ENCODE peak calls at places on chromosomes 3 and 15, in seven cellular contexts. One of them, this sample, is unnamed.

GRCh38 chr3:123026551-123027291 is 842 bp downstream of the SEMA5B start:
- DNase-seq in NCI-H2171 treated with DMSO at 0.1 percent for 48 hours: no peak
- DNase-seq in cardiac muscle cell: peak
- DNase-seq in naive thymus-derived CD4-positive, alpha-beta T cell: no peak
- DNase-seq in AG20443: peak
- DNase-seq in neural crest cell: peak
- DNase-seq in LoVo: peak
- DNase-seq in this sample: no peak

GRCh38 chr3:32082727-32083126 is 23.7 kb upstream of the GPD1L start:
- DNase-seq in NCI-H2171 treated with DMSO at 0.1 percent for 48 hours: no peak
- DNase-seq in cardiac muscle cell: no peak
- DNase-seq in naive thymus-derived CD4-positive, alpha-beta T cell: no peak
- DNase-seq in AG20443: no peak
- DNase-seq in neural crest cell: no peak
- DNase-seq in LoVo: no peak
- DNase-seq in this sample: no peak

GRCh38 chr3:23888617-23889228 is 28.1 kb downstream of the NKIRAS1 start:
- DNase-seq in NCI-H2171 treated with DMSO at 0.1 percent for 48 hours: peak
- DNase-seq in cardiac muscle cell: no peak
- DNase-seq in naive thymus-derived CD4-positive, alpha-beta T cell: no peak
- DNase-seq in AG20443: peak
- DNase-seq in neural crest cell: no peak
- DNase-seq in LoVo: peak
- DNase-seq in this sample: peak

GRCh38 chr15:78937132-78937739 is 7.6 kb downstream of the CTSH start:
- DNase-seq in NCI-H2171 treated with DMSO at 0.1 percent for 48 hours: no peak
- DNase-seq in cardiac muscle cell: no peak
- DNase-seq in naive thymus-derived CD4-positive, alpha-beta T cell: no peak
- DNase-seq in AG20443: no peak
- DNase-seq in neural crest cell: no peak
- DNase-seq in LoVo: no peak
- DNase-seq in this sample: no peak

GRCh38 chr3:159187232-159187631 is 385.4 kb downstream of the MFSD1 start:
- DNase-seq in NCI-H2171 treated with DMSO at 0.1 percent for 48 hours: no peak
- DNase-seq in cardiac muscle cell: no peak
- DNase-seq in naive thymus-derived CD4-positive, alpha-beta T cell: no peak
- DNase-seq in AG20443: no peak
- DNase-seq in neural crest cell: no peak
- DNase-seq in LoVo: no peak
- DNase-seq in this sample: no peak

GRCh38 chr15:51076142-51076897 is 18.4 kb downstream of the TNFAIP8L3 start:
- DNase-seq in NCI-H2171 treated with DMSO at 0.1 percent for 48 hours: no peak
- DNase-seq in cardiac muscle cell: no peak
- DNase-seq in naive thymus-derived CD4-positive, alpha-beta T cell: no peak
- DNase-seq in AG20443: no peak
- DNase-seq in neural crest cell: no peak
- DNase-seq in LoVo: no peak
- DNase-seq in this sample: no peak

GRCh38 chr3:94336076-94336741 is 273.3 kb downstream of the NSUN3 start:
- DNase-seq in NCI-H2171 treated with DMSO at 0.1 percent for 48 hours: peak
- DNase-seq in cardiac muscle cell: peak
- DNase-seq in naive thymus-derived CD4-positive, alpha-beta T cell: no peak
- DNase-seq in AG20443: peak
- DNase-seq in neural crest cell: peak
- DNase-seq in LoVo: peak
- DNase-seq in this sample: peak

GRCh38 chr3:118534519-118534918 is 500.1 kb downstream of the IGSF11 start:
- DNase-seq in NCI-H2171 treated with DMSO at 0.1 percent for 48 hours: no peak
- DNase-seq in cardiac muscle cell: no peak
- DNase-seq in naive thymus-derived CD4-positive, alpha-beta T cell: no peak
- DNase-seq in AG20443: no peak
- DNase-seq in neural crest cell: no peak
- DNase-seq in LoVo: no peak
- DNase-seq in this sample: no peak

GRCh38 chr3:12868039-12869024 is 27.0 kb upstream of the RPL32 start:
- DNase-seq in NCI-H2171 treated with DMSO at 0.1 percent for 48 hours: peak
- DNase-seq in cardiac muscle cell: peak
- DNase-seq in naive thymus-derived CD4-positive, alpha-beta T cell: peak
- DNase-seq in AG20443: peak
- DNase-seq in neural crest cell: peak
- DNase-seq in LoVo: peak
- DNase-seq in this sample: peak

GRCh38 chr15:82798104-82798503 is 7.8 kb downstream of the FSD2 start:
- DNase-seq in NCI-H2171 treated with DMSO at 0.1 percent for 48 hours: no peak
- DNase-seq in cardiac muscle cell: no peak
- DNase-seq in naive thymus-derived CD4-positive, alpha-beta T cell: no peak
- DNase-seq in AG20443: no peak
- DNase-seq in neural crest cell: no peak
- DNase-seq in LoVo: no peak
- DNase-seq in this sample: no peak

GRCh38 chr15:93378547-93378946 is 289.5 kb upstream of the RGMA start:
- DNase-seq in NCI-H2171 treated with DMSO at 0.1 percent for 48 hours: peak
- DNase-seq in cardiac muscle cell: no peak
- DNase-seq in naive thymus-derived CD4-positive, alpha-beta T cell: no peak
- DNase-seq in AG20443: no peak
- DNase-seq in neural crest cell: no peak
- DNase-seq in LoVo: no peak
- DNase-seq in this sample: peak

GRCh38 chr15:41490355-41490754 is 3.3 kb upstream of the ITPKA start:
- DNase-seq in NCI-H2171 treated with DMSO at 0.1 percent for 48 hours: peak
- DNase-seq in cardiac muscle cell: no peak
- DNase-seq in naive thymus-derived CD4-positive, alpha-beta T cell: no peak
- DNase-seq in AG20443: peak
- DNase-seq in neural crest cell: no peak
- DNase-seq in LoVo: peak
- DNase-seq in this sample: peak

GRCh38 chr3:42685363-42685881 is at the start of gene KLHL40:
- DNase-seq in NCI-H2171 treated with DMSO at 0.1 percent for 48 hours: no peak
- DNase-seq in cardiac muscle cell: no peak
- DNase-seq in naive thymus-derived CD4-positive, alpha-beta T cell: no peak
- DNase-seq in AG20443: no peak
- DNase-seq in neural crest cell: no peak
- DNase-seq in LoVo: no peak
- DNase-seq in this sample: peak

GRCh38 chr15:33013827-33014445 is 180.6 kb downstream of the FMN1 start:
- DNase-seq in NCI-H2171 treated with DMSO at 0.1 percent for 48 hours: no peak
- DNase-seq in cardiac muscle cell: no peak
- DNase-seq in naive thymus-derived CD4-positive, alpha-beta T cell: no peak
- DNase-seq in AG20443: peak
- DNase-seq in neural crest cell: no peak
- DNase-seq in LoVo: peak
- DNase-seq in this sample: no peak

GRCh38 chr3:43171770-43172169 is 65.9 kb upstream of the POMGNT2 start:
- DNase-seq in NCI-H2171 treated with DMSO at 0.1 percent for 48 hours: no peak
- DNase-seq in cardiac muscle cell: no peak
- DNase-seq in naive thymus-derived CD4-positive, alpha-beta T cell: no peak
- DNase-seq in AG20443: no peak
- DNase-seq in neural crest cell: no peak
- DNase-seq in LoVo: peak
- DNase-seq in this sample: no peak

GRCh38 chr15:75578206-75578947 is 738 bp downstream of the PTPN9 start:
- DNase-seq in NCI-H2171 treated with DMSO at 0.1 percent for 48 hours: no peak
- DNase-seq in cardiac muscle cell: peak
- DNase-seq in naive thymus-derived CD4-positive, alpha-beta T cell: peak
- DNase-seq in AG20443: peak
- DNase-seq in neural crest cell: peak
- DNase-seq in LoVo: peak
- DNase-seq in this sample: peak

GRCh38 chr3:95162794-95163193 is 1099.9 kb downstream of the NSUN3 start:
- DNase-seq in NCI-H2171 treated with DMSO at 0.1 percent for 48 hours: no peak
- DNase-seq in cardiac muscle cell: no peak
- DNase-seq in naive thymus-derived CD4-positive, alpha-beta T cell: no peak
- DNase-seq in AG20443: no peak
- DNase-seq in neural crest cell: no peak
- DNase-seq in LoVo: no peak
- DNase-seq in this sample: no peak

GRCh38 chr3:67564008-67564407 is 90.4 kb downstream of the SUCLG2 start:
- DNase-seq in NCI-H2171 treated with DMSO at 0.1 percent for 48 hours: no peak
- DNase-seq in cardiac muscle cell: no peak
- DNase-seq in naive thymus-derived CD4-positive, alpha-beta T cell: no peak
- DNase-seq in AG20443: no peak
- DNase-seq in neural crest cell: no peak
- DNase-seq in LoVo: no peak
- DNase-seq in this sample: no peak

This sample was measured in NCI-H524.